ENCODE peak calls at places on chromosomes 4 and X, in nine cellular contexts. C, O, R, N, F, Q, V, Y and K are unnamed samples.

GRCh38 chrX:49840679-49841078 is 11.6 kb downstream of the PAGE4 start:
- DNase-seq in C (no peak), O (peak; percentile 76), R (peak; percentile 57), N (peak; percentile 71), F (peak; percentile 72), Q (peak; percentile 84), V (peak; percentile 41), Y (no peak), K (no peak)

GRCh38 chr4:8656185-8656517 is 63.6 kb downstream of the CPZ start:
- DNase-seq in C (no peak), O (no peak), R (no peak), N (no peak), F (no peak), Q (peak; percentile 21), V (no peak), Y (no peak), K (no peak)

GRCh38 chr4:85125688-85126087 is 159.2 kb upstream of the WDFY3 start:
- DNase-seq in C (no peak), O (no peak), R (no peak), N (no peak), F (no peak), Q (no peak), V (no peak), Y (no peak), K (no peak)

GRCh38 chrX:134727363-134727762 is 69.1 kb upstream of the PLAC1 start:
- DNase-seq in C (no peak), O (no peak), R (no peak), N (no peak), F (peak; percentile 81), Q (no peak), V (no peak), Y (no peak), K (no peak)

GRCh38 chr4:109942292-109942926 is 29.7 kb downstream of the EGF start:
- DNase-seq in C (no peak), O (no peak), R (peak; percentile 7), N (no peak), F (no peak), Q (no peak), V (no peak), Y (no peak), K (no peak)

GRCh38 chrX:12811658-12812057 is 20.4 kb downstream of the PRPS2 start:
- DNase-seq in C (no peak), O (no peak), R (no peak), N (no peak), F (no peak), Q (no peak), V (no peak), Y (no peak), K (peak; percentile 1)

GRCh38 chr4:119024102-119024501 is 111.5 kb upstream of the MYOZ2 start:
- DNase-seq in C (no peak), O (no peak), R (no peak), N (no peak), F (no peak), Q (no peak), V (no peak), Y (no peak), K (no peak)

GRCh38 chrX:16130707-16131106 is 7.3 kb downstream of the GRPR start:
- DNase-seq in C (no peak), O (no peak), R (no peak), N (no peak), F (no peak), Q (no peak), V (no peak), Y (no peak), K (no peak)

GRCh38 chrX:136318895-136319597 is 18.3 kb downstream of the ADGRG4 start:
- DNase-seq in C (no peak), O (no peak), R (no peak), N (no peak), F (no peak), Q (no peak), V (no peak), Y (no peak), K (no peak)

GRCh38 chr4:140138428-140138827 is 15.6 kb downstream of the MAML3 start:
- DNase-seq in C (no peak), O (no peak), R (no peak), N (no peak), F (peak; percentile 38), Q (no peak), V (no peak), Y (no peak), K (no peak)

GRCh38 chrX:20637351-20637750 is 370.6 kb upstream of the RPS6KA3 start:
- DNase-seq in C (no peak), O (no peak), R (peak; percentile 30), N (no peak), F (no peak), Q (no peak), V (no peak), Y (no peak), K (no peak)

GRCh38 chr4:169437299-169438047 is 166.7 kb upstream of the SH3RF1 start:
- DNase-seq in C (no peak), O (no peak), R (no peak), N (no peak), F (no peak), Q (no peak), V (no peak), Y (no peak), K (no peak)

GRCh38 chrX:31266172-31267076 is 194.6 kb upstream of the FTHL17 start:
- DNase-seq in C (no peak), O (peak; percentile 63), R (peak; percentile 44), N (peak; percentile 82), F (no peak), Q (peak; percentile 58), V (peak; percentile 49), Y (peak; percentile 72), K (peak; percentile 3)

GRCh38 chrX:154000051-154000450 is 19.7 kb downstream of the IRAK1 start:
- DNase-seq in C (no peak), O (no peak), R (no peak), N (no peak), F (no peak), Q (no peak), V (no peak), Y (no peak), K (no peak)

DNA sequence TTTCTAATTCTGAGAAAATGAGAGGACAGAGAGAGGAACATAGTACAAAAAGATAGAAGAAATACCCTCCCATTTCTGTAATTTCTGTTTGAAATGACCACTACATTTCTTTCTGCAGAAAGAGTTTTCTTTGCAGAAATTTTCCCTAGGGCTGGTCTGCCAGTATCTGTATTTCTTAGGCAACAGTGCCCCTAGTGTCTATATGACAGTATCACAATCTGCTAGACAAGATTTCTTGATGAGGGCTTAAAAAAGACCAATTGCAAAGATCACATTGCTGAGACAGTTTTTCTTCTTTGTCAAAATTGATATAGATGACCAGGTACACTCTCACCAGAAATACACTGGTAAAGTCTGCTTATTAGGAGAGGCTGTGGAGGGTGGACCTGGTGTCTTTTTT is 81.0 kb upstream of the ZDHHC15 start:
- DNase-seq in C (no peak), O (no peak), R (peak; percentile 40), N (no peak), F (peak; percentile 36), Q (no peak), V (peak; percentile 4), Y (no peak), K (no peak)
- H3K27ac ChIP-seq in C (no peak overlapping the region), O (no peak overlapping the region), R (no peak overlapping the region), N (no peak overlapping the region), F (no peak overlapping the region), Q (no peak overlapping the region), V (no peak overlapping the region), Y (no peak overlapping the region), K (no peak overlapping the region)

GRCh38 chr4:6942238-6942800 is 32.7 kb downstream of the TBC1D14 start:
- DNase-seq in C (no peak), O (no peak), R (peak; percentile 98), N (no peak), F (peak; percentile 55), Q (no peak), V (no peak), Y (no peak), K (no peak)
- H3K27ac ChIP-seq in C (peak overlapping the region; percentile 82), O (no peak overlapping the region), R (peak overlapping the region; percentile 87), N (peak overlapping the region; percentile 71), F (peak overlapping the region; percentile 72), Q (no peak overlapping the region), V (peak overlapping the region; percentile 36), Y (peak overlapping the region; percentile 81), K (peak overlapping the region; percentile 62)

GRCh38 chr4:107799634-107800033 is 25.1 kb upstream of the SGMS2 start:
- DNase-seq in C (no peak), O (no peak), R (no peak), N (no peak), F (no peak), Q (no peak), V (no peak), Y (no peak), K (no peak)
- H3K27ac ChIP-seq in C (no peak overlapping the region), O (no peak overlapping the region), R (no peak overlapping the region), N (no peak overlapping the region), F (no peak overlapping the region), Q (no peak overlapping the region), V (no peak overlapping the region), Y (no peak overlapping the region), K (no peak overlapping the region)

DNA sequence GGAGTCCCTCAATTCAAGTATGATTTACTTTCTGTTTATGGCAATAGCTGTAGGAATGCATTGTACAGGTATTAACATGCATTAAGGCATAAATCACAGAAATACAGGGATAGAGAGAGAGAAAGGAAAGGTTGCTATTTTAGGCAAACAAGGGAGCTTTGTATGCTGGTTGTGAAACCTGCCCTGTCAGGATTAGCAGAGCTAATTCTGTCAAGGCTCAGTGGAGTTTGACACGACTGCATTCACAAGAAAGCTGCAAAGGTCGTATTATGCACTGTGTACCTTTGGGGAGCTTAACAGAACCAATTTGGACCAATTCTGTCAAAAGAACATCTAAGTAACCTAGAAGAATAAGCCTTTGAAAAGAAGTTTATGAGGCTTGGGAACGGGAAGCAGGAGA is 239.3 kb downstream of the GRIA2 start:
- DNase-seq in C (no peak), O (no peak), R (no peak), N (no peak), F (no peak), Q (no peak), V (no peak), Y (no peak), K (no peak)
- H3K27ac ChIP-seq in C (no peak overlapping the region), O (no peak overlapping the region), R (no peak overlapping the region), N (no peak overlapping the region), F (no peak overlapping the region), Q (no peak overlapping the region), V (no peak overlapping the region), Y (peak overlapping the region; percentile 38), K (peak overlapping the region; percentile 76)

GRCh38 chr4:68953056-68953455 is 1.5 kb upstream of the UGT2A3 start:
- DNase-seq in C (no peak), O (no peak), R (no peak), N (no peak), F (no peak), Q (no peak), V (no peak), Y (no peak), K (no peak)
- H3K27ac ChIP-seq in C (no peak overlapping the region), O (no peak overlapping the region), R (no peak overlapping the region), N (no peak overlapping the region), F (no peak overlapping the region), Q (no peak overlapping the region), V (no peak overlapping the region), Y (no peak overlapping the region), K (no peak overlapping the region)

DNA sequence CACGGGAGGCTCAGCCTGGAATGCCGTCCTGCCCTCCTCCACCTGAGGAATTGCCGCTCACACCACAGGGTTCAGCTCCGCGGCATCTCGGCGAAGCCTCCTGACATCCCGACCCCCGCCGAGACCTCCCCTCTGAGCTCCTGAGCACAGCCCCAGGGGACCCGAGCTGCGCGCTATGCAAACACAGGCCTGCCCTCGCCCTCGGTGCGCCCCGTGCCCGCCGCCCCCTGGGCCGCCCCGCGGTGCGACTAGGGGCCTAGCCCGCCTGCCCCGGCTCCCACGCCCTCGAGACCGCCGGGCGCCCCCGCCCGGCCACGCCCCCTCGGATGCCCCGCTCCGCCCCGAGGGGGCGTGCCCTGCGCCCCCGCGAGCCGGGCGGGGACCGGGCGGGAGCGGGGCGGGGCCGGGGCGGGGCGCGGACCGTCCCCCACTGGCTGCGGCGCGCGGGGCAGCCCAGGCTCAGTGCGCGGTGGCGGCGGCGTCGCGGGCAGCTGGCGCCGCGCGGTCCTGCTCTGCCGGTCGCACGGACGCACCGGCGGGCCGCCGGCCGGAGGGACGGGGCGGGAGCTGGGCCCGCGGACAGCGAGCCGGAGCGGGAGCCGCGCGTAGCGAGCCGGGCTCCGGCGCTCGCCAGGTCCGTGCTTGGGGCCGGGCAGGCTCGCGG is at the start of gene FGFR3:
- DNase-seq in C (no peak), O (peak; percentile 41), R (peak; percentile 64), N (peak; percentile 75), F (no peak), Q (peak; percentile 86), V (peak; percentile 19), Y (no peak), K (no peak)
- H3K27ac ChIP-seq in C (peak within 1 kb of the TSS; percentile 90), O (no peak within 1 kb of the TSS), R (no peak within 1 kb of the TSS), N (peak within 1 kb of the TSS; percentile 36), F (peak within 1 kb of the TSS; percentile 66), Q (no peak within 1 kb of the TSS), V (no peak within 1 kb of the TSS), Y (peak within 1 kb of the TSS; percentile 77), K (no peak within 1 kb of the TSS)